ENCODE peak calls at places on chromosome 14, in seven cellular contexts. E, J, U, L, K, M and I are unnamed samples.

GRCh38 chr14:105087308-105087962 is 22.2 kb upstream of the GPR132 start:
- DNase-seq in E (peak; percentile 40), J (peak; percentile 78), U (no peak), L (no peak), K (no peak), M (no peak), I (no peak)

GRCh38 chr14:50726372-50727107 is 58.4 kb upstream of the SAV1 start:
- DNase-seq in E (no peak), J (no peak), U (no peak), L (no peak), K (no peak), M (no peak), I (no peak)

GRCh38 chr14:75402867-75403413 is 24.9 kb upstream of the JDP2 start:
- DNase-seq in E (no peak), J (no peak), U (no peak), L (no peak), K (no peak), M (no peak), I (peak; percentile 36)

GRCh38 chr14:58014778-58015177 is 137.2 kb downstream of the ARMH4 start:
- DNase-seq in E (no peak), J (no peak), U (no peak), L (no peak), K (no peak), M (no peak), I (no peak)

GRCh38 chr14:93231129-93231979 is 24.3 kb downstream of the UBR7 start:
- DNase-seq in E (no peak), J (peak; percentile 78), U (peak; percentile 71), L (no peak), K (no peak), M (no peak), I (no peak)

GRCh38 chr14:22780105-22780679 is 13.7 kb downstream of the OXA1L start:
- DNase-seq in E (no peak), J (no peak), U (peak; percentile 24), L (no peak), K (peak; percentile 59), M (no peak), I (no peak)

GRCh38 chr14:94517248-94517640 is 8.0 kb upstream of the SERPINA12 start:
- DNase-seq in E (no peak), J (no peak), U (no peak), L (no peak), K (no peak), M (no peak), I (no peak)

GRCh38 chr14:66117600-66117999 is 368.6 kb upstream of the CCDC196 start:
- DNase-seq in E (no peak), J (peak; percentile 19), U (peak; percentile 80), L (peak; percentile 31), K (no peak), M (no peak), I (no peak)

GRCh38 chr14:39393289-39393688 is 38.9 kb downstream of the FBXO33 start:
- DNase-seq in E (no peak), J (no peak), U (no peak), L (no peak), K (no peak), M (no peak), I (no peak)

GRCh38 chr14:77557391-77557790 is 58.8 kb upstream of the ISM2 start:
- DNase-seq in E (no peak), J (no peak), U (no peak), L (no peak), K (no peak), M (no peak), I (peak; percentile 31)

GRCh38 chr14:36035675-36036074 is 140.8 kb downstream of the PTCSC3 start:
- DNase-seq in E (no peak), J (no peak), U (no peak), L (no peak), K (no peak), M (no peak), I (no peak)

GRCh38 chr14:23049011-23049410 is 7.0 kb downstream of the PSMB11 start:
- DNase-seq in E (no peak), J (no peak), U (no peak), L (no peak), K (no peak), M (no peak), I (no peak)

GRCh38 chr14:28308727-28309126 is 457.9 kb upstream of the FOXG1 start:
- DNase-seq in E (no peak), J (no peak), U (peak; percentile 60), L (no peak), K (no peak), M (no peak), I (no peak)

GRCh38 chr14:100586520-100587247 is 533 bp downstream of the BEGAIN start:
- DNase-seq in E (no peak), J (peak; percentile 51), U (no peak), L (peak; percentile 67), K (no peak), M (no peak), I (no peak)

GRCh38 chr14:39097159-39097558 is 5.9 kb downstream of the SEC23A start:
- DNase-seq in E (no peak), J (no peak), U (peak; percentile 60), L (no peak), K (peak; percentile 90), M (no peak), I (peak; percentile 7)

GRCh38 chr14:20781805-20782204 is 737 bp downstream of the RNASE6 start:
- DNase-seq in E (no peak), J (no peak), U (peak; percentile 32), L (no peak), K (no peak), M (no peak), I (no peak)

GRCh38 chr14:29941401-29941800 is 13.8 kb upstream of the PRKD1 start:
- DNase-seq in E (no peak), J (no peak), U (no peak), L (no peak), K (no peak), M (no peak), I (no peak)

GRCh38 chr14:97113339-97113738 is 316.2 kb downstream of the VRK1 start:
- DNase-seq in E (no peak), J (no peak), U (no peak), L (peak; percentile 46), K (no peak), M (no peak), I (no peak)

GRCh38 chr14:99480856-99481744 is at the start of the genes CCNK and SETD3:
- DNase-seq in E (peak; percentile 91), J (peak; percentile 99), U (peak; percentile 100), L (peak; percentile 99), K (peak; percentile 98), M (peak; percentile 97), I (peak; percentile 99)

GRCh38 chr14:99479160-99479902 is 1.3 kb downstream of the SETD3 start:
- DNase-seq in E (no peak), J (no peak), U (peak; percentile 11), L (no peak), K (no peak), M (no peak), I (no peak)

GRCh38 chr14:99478133-99478532 is 2.5 kb downstream of the SETD3 start:
- DNase-seq in E (no peak), J (no peak), U (no peak), L (no peak), K (no peak), M (no peak), I (no peak)

GRCh38 chr14:99481745-99482099 is 513 bp downstream of the CCNK start:
- DNase-seq in E (peak; percentile 12), J (peak; percentile 40), U (no peak), L (no peak), K (no peak), M (no peak), I (peak; percentile 49)

DNA sequence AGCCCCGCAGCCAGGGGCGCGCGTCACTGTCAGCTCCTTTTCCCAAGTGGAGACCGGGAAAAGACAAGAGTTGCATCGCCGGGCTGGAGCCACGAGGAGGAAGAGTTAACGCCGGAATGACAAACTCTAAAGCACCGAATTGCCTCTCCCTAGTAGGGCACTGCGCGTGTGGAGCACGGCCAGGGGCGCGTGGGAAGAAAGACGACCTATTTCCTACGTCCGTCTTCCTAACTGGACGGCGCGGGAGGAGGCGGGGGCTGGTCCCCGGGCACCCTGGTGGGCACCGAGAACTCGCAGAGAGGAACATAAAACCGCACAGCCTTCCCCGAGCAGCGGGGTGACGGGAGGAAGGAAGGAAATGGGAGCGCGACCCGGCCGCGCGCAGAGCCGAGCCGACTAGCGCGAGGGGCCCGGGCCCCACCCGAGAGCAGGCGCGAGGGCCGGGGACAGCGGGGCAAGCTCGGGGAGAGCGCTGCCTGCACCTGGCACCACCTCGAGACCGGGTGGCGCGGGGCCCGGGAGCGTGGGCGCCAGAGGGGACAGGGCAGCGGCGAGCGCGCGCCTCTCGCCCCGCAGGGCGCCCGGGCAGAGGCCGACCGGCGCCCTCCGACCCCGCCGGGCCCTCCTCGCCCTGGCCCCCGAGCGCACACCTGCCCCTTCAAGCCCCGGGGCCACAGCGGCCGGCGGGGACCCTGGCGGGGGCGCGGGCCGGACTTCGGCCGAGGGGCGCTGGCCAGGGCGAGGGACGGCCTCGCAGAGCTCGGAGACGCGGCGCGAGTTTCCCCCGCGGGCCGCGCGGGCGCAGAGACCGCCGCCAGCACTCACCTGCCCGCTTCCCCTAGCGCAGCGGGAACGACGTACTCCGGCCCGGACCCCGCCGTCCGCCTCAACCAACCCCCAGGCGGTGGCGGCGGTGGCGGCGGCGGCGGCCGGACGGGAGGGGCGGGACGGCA is 480 bp downstream of the SETD3 start:
- DNase-seq in E (peak; percentile 15), J (peak; percentile 72), U (peak; percentile 58), L (peak; percentile 13), K (peak; percentile 16), M (no peak), I (peak; percentile 84)
- TF ChIP-seq CTCF in E (no peak), J (no peak), U (no peak), L (peak; percentile 9), K (no peak), M (no peak), I (no peak)

DNA sequence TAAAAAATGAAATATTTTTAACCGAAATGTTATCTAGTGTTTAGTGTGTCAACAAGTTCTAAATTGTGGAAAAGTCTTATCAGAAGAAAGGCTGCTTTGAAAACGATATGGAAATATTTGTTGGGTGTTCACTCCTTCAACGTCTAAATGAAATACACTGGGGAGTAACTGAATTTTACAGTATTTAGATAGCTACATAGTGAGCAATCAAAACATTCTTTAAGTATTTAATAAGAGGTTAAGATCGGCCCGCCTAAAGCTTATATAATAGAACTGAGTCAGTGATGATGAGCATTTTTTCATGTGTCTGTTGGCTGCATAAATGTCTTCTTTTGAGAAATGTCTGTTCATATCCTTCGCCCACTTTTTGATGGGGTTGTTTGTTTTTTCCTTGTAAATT is 228.3 kb downstream of the RAD51B start:
- DNase-seq in E (no peak), J (no peak), U (no peak), L (no peak), K (no peak), M (no peak), I (no peak)
- TF ChIP-seq MAX in E (no peak), J (no peak), U (no peak), L (no peak), K (no peak), M (no peak), I (no peak)

DNA sequence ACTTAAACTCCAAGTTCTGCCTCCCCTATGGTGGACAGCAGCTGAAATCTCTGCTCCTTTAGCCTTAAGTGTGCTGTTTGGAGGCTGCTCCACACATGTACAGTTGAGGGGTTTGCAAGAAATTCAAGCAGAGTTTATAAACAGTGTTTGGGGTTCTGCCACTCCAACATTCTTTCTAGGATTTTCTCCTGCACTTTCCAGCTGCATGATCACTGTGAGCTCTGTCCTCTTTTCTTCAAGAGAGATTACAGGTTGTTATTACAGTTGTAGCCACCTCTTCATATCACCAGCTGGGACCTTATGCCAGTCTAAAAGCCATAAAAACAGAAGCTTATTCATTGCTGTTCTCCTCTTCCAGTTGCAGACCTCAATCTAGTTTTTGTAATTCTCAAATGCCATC is 8.4 kb downstream of the ZBTB25 start:
- DNase-seq in E (no peak), J (no peak), U (no peak), L (no peak), K (no peak), M (no peak), I (no peak)
- TF ChIP-seq POLR2A in E (no peak), J (no peak), U (no peak), L (no peak), K (no peak), M (no peak), I (no peak)

GRCh38 chr14:67674139-67674479 is 323 bp downstream of the VTI1B start:
- DNase-seq in E (peak; percentile 67), J (peak; percentile 80), U (peak; percentile 70), L (peak; percentile 28), K (peak; percentile 62), M (no peak), I (peak; percentile 80)
- TF ChIP-seq CTCF in E (no peak), J (no peak), U (no peak), L (no peak), K (peak; percentile 63), M (peak; percentile 19), I (peak; percentile 4)